ENCODE peak calls at places on chromosomes 2 and 18, in ten cellular contexts. M, G, F, T, C, J, S, W, N and U are unnamed samples.

GRCh38 chr2:72090781-72091482 is 56.7 kb downstream of the CYP26B1 start:
- DNase-seq in M (no peak), G (no peak), F (no peak), T (no peak), C (no peak), J (no peak), S (no peak), W (no peak), N (no peak), U (no peak)

GRCh38 chr2:4246364-4247131 is 543.2 kb downstream of the DCDC2C start:
- DNase-seq in M (no peak), G (no peak), F (no peak), T (no peak), C (no peak), J (no peak), S (no peak), W (no peak), N (peak), U (no peak)

GRCh38 chr2:22455086-22455485 is 929.9 kb upstream of the KLHL29 start:
- DNase-seq in M (no peak), G (no peak), F (no peak), T (no peak), C (no peak), J (no peak), S (no peak), W (no peak), N (no peak), U (no peak)

GRCh38 chr2:232418056-232418455 is 11.4 kb downstream of the ALPG start:
- DNase-seq in M (no peak), G (no peak), F (no peak), T (no peak), C (no peak), J (no peak), S (no peak), W (no peak), N (no peak), U (peak)

GRCh38 chr2:72515696-72516095 is 310.1 kb downstream of the EXOC6B start:
- DNase-seq in M (no peak), G (no peak), F (no peak), T (no peak), C (no peak), J (no peak), S (no peak), W (no peak), N (no peak), U (no peak)

GRCh38 chr2:61175036-61175435 is 13.0 kb downstream of the C2orf74 start:
- DNase-seq in M (no peak), G (no peak), F (no peak), T (no peak), C (no peak), J (no peak), S (no peak), W (no peak), N (no peak), U (no peak)

GRCh38 chr2:128638311-128638710 is 319.6 kb upstream of the HS6ST1 start:
- DNase-seq in M (no peak), G (no peak), F (no peak), T (no peak), C (no peak), J (no peak), S (no peak), W (no peak), N (peak), U (no peak)

GRCh38 chr2:215684448-215685217 is 248.8 kb upstream of the FN1 start:
- DNase-seq in M (no peak), G (no peak), F (no peak), T (no peak), C (no peak), J (no peak), S (no peak), W (peak), N (no peak), U (no peak)

GRCh38 chr2:229752970-229753729 is 38.8 kb upstream of the DNER start:
- DNase-seq in M (no peak), G (no peak), F (no peak), T (no peak), C (no peak), J (no peak), S (no peak), W (no peak), N (no peak), U (no peak)

GRCh38 chr2:20013061-20013721 is 723 bp upstream of the MATN3 start:
- DNase-seq in M (no peak), G (no peak), F (no peak), T (no peak), C (no peak), J (no peak), S (no peak), W (peak), N (peak), U (no peak)

GRCh38 chr2:44055664-44056063 is 59.9 kb upstream of the LRPPRC start:
- DNase-seq in M (no peak), G (no peak), F (no peak), T (no peak), C (no peak), J (no peak), S (no peak), W (no peak), N (no peak), U (no peak)

GRCh38 chr2:79105259-79105658 is 15.0 kb upstream of the REG1A start:
- DNase-seq in M (no peak), G (no peak), F (no peak), T (no peak), C (no peak), J (no peak), S (no peak), W (no peak), N (no peak), U (no peak)

GRCh38 chr2:19871836-19872235 is 29.9 kb downstream of the TTC32 start:
- DNase-seq in M (no peak), G (no peak), F (no peak), T (no peak), C (no peak), J (no peak), S (no peak), W (no peak), N (no peak), U (peak)

GRCh38 chr2:204590063-204590462 is 44.8 kb downstream of the PARD3B start:
- DNase-seq in M (no peak), G (no peak), F (no peak), T (no peak), C (no peak), J (no peak), S (no peak), W (no peak), N (no peak), U (no peak)

GRCh38 chr2:135132314-135132713 is 80.2 kb downstream of the RAB3GAP1 start:
- DNase-seq in M (no peak), G (no peak), F (no peak), T (no peak), C (no peak), J (no peak), S (no peak), W (peak), N (no peak), U (no peak)

GRCh38 chr2:23533014-23533730 is 148.2 kb downstream of the KLHL29 start:
- DNase-seq in M (no peak), G (no peak), F (no peak), T (no peak), C (no peak), J (no peak), S (no peak), W (no peak), N (peak), U (no peak)

GRCh38 chr2:21415234-21415633 is 291.5 kb downstream of the TDRD15 start:
- DNase-seq in M (no peak), G (no peak), F (no peak), T (no peak), C (no peak), J (peak), S (no peak), W (no peak), N (peak), U (no peak)

GRCh38 chr2:171551836-171552235 is 29.6 kb downstream of the CYBRD1 start:
- DNase-seq in M (no peak), G (no peak), F (no peak), T (no peak), C (no peak), J (no peak), S (no peak), W (no peak), N (no peak), U (no peak)

GRCh38 chr2:216206821-216207220 is 97.7 kb downstream of the XRCC5 start:
- DNase-seq in M (no peak), G (no peak), F (no peak), T (no peak), C (no peak), J (no peak), S (no peak), W (no peak), N (no peak), U (no peak)

DNA sequence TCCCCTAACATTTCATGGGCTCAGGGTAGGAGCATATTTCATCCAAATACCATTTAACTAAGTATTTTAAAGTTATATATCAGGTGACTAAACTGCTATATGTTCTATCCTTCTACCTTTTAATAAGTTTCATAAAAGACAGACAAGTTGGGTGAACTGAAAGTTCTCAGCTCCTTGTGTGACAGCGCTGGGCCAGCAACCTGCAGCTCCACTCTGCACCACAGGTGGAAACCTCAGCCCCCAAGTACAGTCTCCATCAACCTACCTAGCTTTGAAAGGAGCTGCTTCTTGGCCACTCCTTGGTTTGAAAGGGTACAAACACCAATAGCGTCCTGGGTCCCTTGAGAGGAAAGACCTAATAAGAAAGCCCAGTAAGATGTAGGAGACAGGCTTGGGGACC is 177.9 kb downstream of the PDE1A start:
- DNase-seq in M (no peak), G (no peak), F (no peak), T (no peak), C (no peak), J (no peak), S (no peak), W (no peak), N (no peak), U (no peak)
- H3K27ac ChIP-seq in M (no peak), G (no peak), F (no peak), T (no peak), C (no peak), J (no peak), S (no peak), W (no peak), N (no peak), U (no peak)

DNA sequence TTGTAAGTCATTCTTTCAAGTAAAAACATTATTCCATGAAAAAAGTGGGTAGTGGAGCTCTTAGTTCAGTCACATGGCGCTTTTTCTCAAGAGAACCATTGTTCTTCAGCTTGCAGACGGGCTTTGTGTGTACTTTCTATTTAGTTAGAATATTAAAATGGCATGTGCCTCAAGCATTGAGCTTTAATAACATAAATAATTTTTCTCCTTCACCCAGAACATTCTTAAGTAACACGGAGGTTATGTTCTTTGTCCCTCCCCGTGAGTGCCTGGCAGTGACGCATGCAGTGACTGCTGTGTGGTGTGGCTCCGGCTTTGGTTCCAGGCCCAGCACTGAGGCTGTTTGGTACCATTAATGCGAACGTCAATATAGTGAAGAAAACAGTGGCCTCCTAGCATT is 300.1 kb upstream of the HDAC4 start:
- DNase-seq in M (no peak), G (no peak), F (peak), T (no peak), C (no peak), J (no peak), S (no peak), W (no peak), N (no peak), U (no peak)
- H3K27ac ChIP-seq in M (no peak), G (no peak), F (no peak), T (no peak), C (no peak), J (no peak), S (no peak), W (no peak), N (no peak), U (no peak)

GRCh38 chr2:30266705-30267104 is 35.4 kb downstream of the LBH start:
- DNase-seq in M (no peak), G (no peak), F (no peak), T (no peak), C (no peak), J (no peak), S (no peak), W (no peak), N (no peak), U (no peak)
- H3K27ac ChIP-seq in M (no peak), G (no peak), F (peak), T (no peak), C (peak), J (no peak), S (peak), W (no peak), N (no peak), U (no peak)

GRCh38 chr18:22057908-22058527 is 111.4 kb upstream of the GATA6 start:
- DNase-seq in M (no peak), G (peak), F (no peak), T (no peak), C (no peak), J (no peak), S (no peak), W (no peak), N (no peak), U (no peak)
- H3K27ac ChIP-seq in M (no peak), G (peak), F (no peak), T (no peak), C (no peak), J (peak), S (no peak), W (no peak), N (no peak), U (no peak)

DNA sequence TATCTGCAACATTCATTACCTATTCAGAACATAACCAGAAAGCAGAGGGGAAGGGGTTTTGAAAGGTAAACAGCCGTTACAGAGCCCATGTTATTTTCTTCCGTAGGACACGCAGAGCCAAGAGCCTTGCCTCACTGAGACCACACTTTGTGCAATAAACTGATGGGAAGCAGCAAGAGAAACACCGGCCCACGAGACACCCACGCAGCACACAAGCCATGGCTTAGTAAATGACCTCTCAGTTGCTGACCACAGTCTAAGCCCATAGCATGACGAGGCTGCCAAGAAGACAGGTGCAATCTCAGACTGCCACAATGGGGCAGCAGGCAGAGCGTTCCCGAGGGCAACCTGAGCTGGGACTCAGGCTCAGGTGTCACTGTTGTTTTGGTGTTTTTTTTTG is 59.6 kb downstream of the CABYR start:
- DNase-seq in M (no peak), G (no peak), F (no peak), T (no peak), C (no peak), J (no peak), S (no peak), W (no peak), N (no peak), U (no peak)
- H3K27ac ChIP-seq in M (no peak), G (no peak), F (no peak), T (no peak), C (no peak), J (no peak), S (no peak), W (no peak), N (no peak), U (no peak)

DNA sequence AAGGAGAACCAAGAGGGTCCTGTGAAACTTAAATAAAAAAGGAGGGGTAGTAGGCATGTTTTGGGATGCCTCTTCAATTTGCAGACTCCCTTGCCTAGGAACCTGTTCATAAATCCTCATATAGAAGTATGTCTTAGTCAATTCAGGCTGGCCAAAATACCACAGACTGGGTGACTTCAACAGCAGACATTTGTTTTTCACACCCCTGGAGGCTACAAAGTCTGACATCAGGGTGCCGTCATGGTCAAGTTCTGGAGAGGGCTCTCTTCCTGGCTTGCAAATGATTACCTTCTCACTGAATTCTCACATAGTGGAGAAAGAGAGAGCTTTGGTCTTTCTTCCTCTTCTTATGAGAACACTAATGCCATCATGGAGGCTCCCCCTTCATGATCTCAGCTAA is 4.1 kb upstream of the TCF4 start:
- DNase-seq in M (no peak), G (no peak), F (no peak), T (no peak), C (no peak), J (no peak), S (no peak), W (no peak), N (no peak), U (no peak)
- H3K27ac ChIP-seq in M (no peak), G (no peak), F (no peak), T (no peak), C (no peak), J (no peak), S (no peak), W (no peak), N (no peak), U (no peak)

DNA sequence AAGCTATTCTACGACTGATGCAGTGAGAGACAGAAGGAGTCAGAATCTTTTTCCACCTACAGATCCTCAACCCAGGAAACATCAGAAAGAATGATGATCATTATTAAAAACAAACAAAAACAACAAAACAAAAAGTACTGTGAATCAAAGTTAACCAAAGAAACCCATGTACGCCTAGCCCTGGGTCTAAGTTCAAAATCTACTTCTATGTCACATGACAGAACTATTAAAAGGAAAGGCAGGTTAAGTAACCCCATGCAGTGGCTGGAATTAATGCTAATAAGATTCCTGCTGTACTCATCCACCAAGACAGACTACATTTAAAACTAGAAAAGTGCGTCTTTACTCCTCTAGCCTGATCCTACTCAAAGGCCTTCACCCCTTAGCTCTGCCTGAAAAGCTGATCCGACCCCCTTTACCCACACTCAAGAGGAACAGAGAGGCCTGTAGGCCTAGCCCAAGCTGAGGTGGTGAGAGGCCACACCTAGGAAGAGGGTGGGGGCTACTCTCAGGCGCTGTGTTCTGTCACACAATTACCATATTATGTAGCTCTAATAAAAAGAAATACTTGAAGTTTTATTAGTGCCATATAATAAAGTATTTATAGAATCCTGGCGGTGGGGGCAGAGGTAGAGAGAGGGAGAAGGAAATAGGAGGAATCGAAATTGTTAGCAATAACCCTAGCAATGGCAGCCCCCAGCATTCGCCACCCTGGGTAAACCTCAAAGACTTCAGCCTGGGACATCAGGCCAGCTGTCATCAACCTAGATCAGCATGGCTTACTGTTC is 37.1 kb downstream of the NHEJ1 start:
- DNase-seq in M (no peak), G (no peak), F (no peak), T (no peak), C (no peak), J (no peak), S (no peak), W (no peak), N (no peak), U (no peak)
- H3K27ac ChIP-seq in M (no peak), G (no peak), F (no peak), T (no peak), C (no peak), J (no peak), S (no peak), W (no peak), N (no peak), U (no peak)

GRCh38 chr2:152099655-152100050 is 809 bp upstream of the CACNB4 start:
- DNase-seq in M (no peak), G (no peak), F (no peak), T (no peak), C (no peak), J (no peak), S (no peak), W (no peak), N (no peak), U (no peak)

GRCh38 chr2:152098798-152099654 is at the start of gene CACNB4:
- DNase-seq in M (no peak), G (peak), F (peak), T (peak), C (no peak), J (peak), S (peak), W (peak), N (peak), U (no peak)

GRCh38 chr2:152100961-152101360 is 2.1 kb upstream of the CACNB4 start:
- DNase-seq in M (no peak), G (no peak), F (no peak), T (no peak), C (no peak), J (no peak), S (no peak), W (no peak), N (no peak), U (no peak)

GRCh38 chr2:152097291-152098032 is 1.4 kb downstream of the CACNB4 start:
- DNase-seq in M (no peak), G (peak), F (no peak), T (no peak), C (no peak), J (peak), S (peak), W (peak), N (peak), U (no peak)

DNA sequence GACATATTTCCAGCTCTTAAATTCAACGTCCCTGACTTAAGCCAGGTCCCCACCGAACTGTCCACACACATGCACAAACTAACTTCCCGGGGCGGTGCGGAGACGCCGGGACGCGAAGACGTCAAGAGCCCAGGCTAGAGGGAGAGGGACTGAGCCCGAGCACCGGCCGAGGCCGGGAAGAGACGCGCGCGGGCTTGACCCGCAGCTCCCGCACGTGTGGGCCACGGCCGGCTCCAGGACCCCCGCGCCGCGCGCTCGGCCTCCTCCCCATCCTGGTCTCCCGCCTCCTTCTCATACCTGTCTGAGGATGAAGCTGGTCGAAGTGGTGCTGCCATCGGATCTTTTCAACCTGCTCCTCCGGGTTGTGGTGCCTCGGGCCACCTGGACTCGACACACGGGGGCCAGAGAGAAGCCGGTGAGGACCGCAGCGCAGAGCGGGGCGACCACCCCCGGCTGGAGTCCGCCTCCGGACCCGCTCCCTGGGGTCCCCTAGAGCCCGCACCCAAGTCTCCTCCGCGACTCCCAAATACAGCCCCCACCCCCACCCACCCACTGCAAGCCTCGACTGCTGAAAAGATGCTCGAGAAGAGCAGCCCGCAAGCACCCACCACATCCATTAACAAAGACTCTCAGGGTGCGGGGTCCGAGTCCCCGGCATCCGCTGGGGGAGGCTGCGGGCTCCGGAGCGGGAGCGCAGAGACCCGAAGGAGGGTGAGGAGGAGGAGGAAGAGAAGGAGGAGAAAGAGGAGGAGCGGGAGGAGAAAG is 629 bp downstream of the CACNB4 start:
- DNase-seq in M (no peak), G (peak), F (peak), T (peak), C (no peak), J (peak), S (peak), W (peak), N (peak), U (peak)
- H3K27ac ChIP-seq in M (no peak), G (no peak), F (no peak), T (no peak), C (no peak), J (no peak), S (peak), W (no peak), N (no peak), U (peak)

GRCh38 chr2:27724191-27724590 is 47.3 kb upstream of the MRPL33 start:
- DNase-seq in M (no peak), G (no peak), F (no peak), T (no peak), C (no peak), J (no peak), S (no peak), W (no peak), N (no peak), U (no peak)
- H3K27ac ChIP-seq in M (no peak), G (no peak), F (peak), T (peak), C (no peak), J (no peak), S (peak), W (peak), N (no peak), U (peak)